ENCODE peak calls at places on chromosomes 2 and 18, in eight cellular contexts. One of them, this sample, is unnamed.

GRCh38 chr18:67386028-67386427 is 130.5 kb downstream of the DSEL start:
- DNase-seq in spleen: no peak
- DNase-seq in tibial artery: no peak
- DNase-seq in psoas muscle: no peak
- DNase-seq in left ventricle myocardium inferior: no peak
- DNase-seq in IMR-90: peak; percentile 48
- DNase-seq in kidney: no peak
- DNase-seq in RWPE2: no peak
- DNase-seq in this sample: no peak

GRCh38 chr18:2894841-2895370 is 48.1 kb downstream of the EMILIN2 start:
- DNase-seq in IMR-90: no peak
- DNase-seq in tibial artery: no peak
- DNase-seq in left ventricle myocardium inferior: no peak
- DNase-seq in psoas muscle: no peak
- DNase-seq in spleen: no peak
- DNase-seq in kidney: no peak
- DNase-seq in RWPE2: no peak
- DNase-seq in this sample: no peak

GRCh38 chr2:191148766-191149165 is 2.0 kb downstream of the STAT4 start:
- DNase-seq in IMR-90: no peak
- DNase-seq in left ventricle myocardium inferior: no peak
- DNase-seq in spleen: no peak
- DNase-seq in kidney: no peak
- DNase-seq in tibial artery: no peak
- DNase-seq in RWPE2: no peak
- DNase-seq in psoas muscle: no peak
- DNase-seq in this sample: no peak

GRCh38 chr2:201644001-201644400 is 698 bp upstream of the TMEM237 start:
- DNase-seq in RWPE2: no peak
- DNase-seq in tibial artery: peak; percentile 77
- DNase-seq in kidney: no peak
- DNase-seq in spleen: no peak
- DNase-seq in psoas muscle: no peak
- DNase-seq in left ventricle myocardium inferior: no peak
- DNase-seq in IMR-90: peak; percentile 26
- DNase-seq in this sample: peak; percentile 83

GRCh38 chr2:21256006-21256405 is 132.2 kb downstream of the TDRD15 start:
- DNase-seq in RWPE2: no peak
- DNase-seq in IMR-90: no peak
- DNase-seq in tibial artery: peak; percentile 67
- DNase-seq in spleen: no peak
- DNase-seq in kidney: no peak
- DNase-seq in psoas muscle: no peak
- DNase-seq in left ventricle myocardium inferior: no peak
- DNase-seq in this sample: no peak

GRCh38 chr2:165889158-165889557 is 64.4 kb downstream of the TTC21B start:
- DNase-seq in left ventricle myocardium inferior: no peak
- DNase-seq in kidney: no peak
- DNase-seq in spleen: no peak
- DNase-seq in tibial artery: no peak
- DNase-seq in psoas muscle: no peak
- DNase-seq in IMR-90: no peak
- DNase-seq in RWPE2: no peak
- DNase-seq in this sample: no peak

GRCh38 chr2:194182888-194183287 is 1474.1 kb upstream of the SLC39A10 start:
- DNase-seq in left ventricle myocardium inferior: no peak
- DNase-seq in spleen: no peak
- DNase-seq in RWPE2: no peak
- DNase-seq in kidney: no peak
- DNase-seq in psoas muscle: no peak
- DNase-seq in IMR-90: no peak
- DNase-seq in tibial artery: no peak
- DNase-seq in this sample: no peak

GRCh38 chr2:241314181-241314932 is 1.1 kb downstream of the HDLBP start:
- DNase-seq in spleen: no peak
- DNase-seq in tibial artery: no peak
- DNase-seq in IMR-90: peak; percentile 57
- DNase-seq in psoas muscle: no peak
- DNase-seq in kidney: no peak
- DNase-seq in left ventricle myocardium inferior: no peak
- DNase-seq in RWPE2: no peak
- DNase-seq in this sample: no peak

GRCh38 chr2:26934335-26934724 is 36.1 kb upstream of the MAPRE3 start:
- DNase-seq in spleen: no peak
- DNase-seq in kidney: no peak
- DNase-seq in tibial artery: no peak
- DNase-seq in left ventricle myocardium inferior: no peak
- DNase-seq in IMR-90: no peak
- DNase-seq in RWPE2: no peak
- DNase-seq in psoas muscle: no peak
- DNase-seq in this sample: no peak

GRCh38 chr2:236865052-236865451 is 220.6 kb upstream of the COPS8 start:
- DNase-seq in kidney: no peak
- DNase-seq in IMR-90: no peak
- DNase-seq in spleen: no peak
- DNase-seq in psoas muscle: no peak
- DNase-seq in left ventricle myocardium inferior: no peak
- DNase-seq in tibial artery: peak; percentile 25
- DNase-seq in RWPE2: peak; percentile 7
- DNase-seq in this sample: peak; percentile 32

GRCh38 chr2:46497726-46498125 is 18.4 kb downstream of the TMEM247 start:
- DNase-seq in IMR-90: no peak
- DNase-seq in psoas muscle: no peak
- DNase-seq in kidney: no peak
- DNase-seq in left ventricle myocardium inferior: no peak
- DNase-seq in tibial artery: no peak
- DNase-seq in spleen: no peak
- DNase-seq in RWPE2: no peak
- DNase-seq in this sample: no peak

GRCh38 chr2:228700638-228701037 is 519.2 kb upstream of the SPHKAP start:
- DNase-seq in left ventricle myocardium inferior: no peak
- DNase-seq in tibial artery: no peak
- DNase-seq in kidney: no peak
- DNase-seq in RWPE2: no peak
- DNase-seq in psoas muscle: no peak
- DNase-seq in spleen: no peak
- DNase-seq in IMR-90: peak; percentile 51
- DNase-seq in this sample: no peak

GRCh38 chr2:57550912-57551311 is 495.7 kb upstream of the VRK2 start:
- DNase-seq in psoas muscle: no peak
- DNase-seq in spleen: no peak
- DNase-seq in RWPE2: no peak
- DNase-seq in IMR-90: no peak
- DNase-seq in kidney: no peak
- DNase-seq in tibial artery: no peak
- DNase-seq in left ventricle myocardium inferior: no peak
- DNase-seq in this sample: no peak

DNA sequence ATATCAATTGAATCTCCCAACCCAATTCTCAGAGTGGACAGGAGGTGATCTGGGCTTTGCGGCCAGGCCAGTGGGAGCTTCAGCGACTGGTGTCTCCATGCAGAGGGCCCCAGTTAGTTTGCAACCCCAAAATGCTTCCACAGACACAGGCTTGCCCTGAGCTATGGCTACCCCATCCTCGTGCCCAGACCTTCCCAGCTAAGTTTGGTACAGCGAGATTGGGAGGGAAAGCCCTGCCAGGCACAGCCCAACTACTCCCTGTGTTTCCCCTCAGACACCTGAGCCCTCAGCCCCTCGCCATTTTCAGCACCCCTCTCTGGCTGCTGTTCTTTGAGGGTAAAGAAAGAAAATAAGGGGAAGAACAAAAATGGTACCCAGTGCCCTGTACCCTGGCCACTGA is 142.9 kb downstream of the TNS1 start:
- DNase-seq in IMR-90: no peak
- DNase-seq in tibial artery: no peak
- DNase-seq in kidney: no peak
- DNase-seq in left ventricle myocardium inferior: no peak
- DNase-seq in spleen: peak; percentile 45
- DNase-seq in psoas muscle: no peak
- DNase-seq in RWPE2: no peak
- DNase-seq in this sample: peak; percentile 66
- H3K4me1 ChIP-seq in IMR-90: peaks cover 13% of the 10 kb centered on the region
- H3K4me1 ChIP-seq in tibial artery: peaks cover 100% of the 10 kb centered on the region
- H3K4me1 ChIP-seq in kidney: peaks cover 52% of the 10 kb centered on the region
- H3K4me1 ChIP-seq in left ventricle myocardium inferior: peaks cover 96% of the 10 kb centered on the region
- H3K4me1 ChIP-seq in spleen: peaks cover 75% of the 10 kb centered on the region
- H3K4me1 ChIP-seq in psoas muscle: peaks cover 55% of the 10 kb centered on the region
- H3K4me1 ChIP-seq in RWPE2: no peaks in the 10 kb centered on the region
- H3K4me1 ChIP-seq in this sample: peaks cover 100% of the 10 kb centered on the region

DNA sequence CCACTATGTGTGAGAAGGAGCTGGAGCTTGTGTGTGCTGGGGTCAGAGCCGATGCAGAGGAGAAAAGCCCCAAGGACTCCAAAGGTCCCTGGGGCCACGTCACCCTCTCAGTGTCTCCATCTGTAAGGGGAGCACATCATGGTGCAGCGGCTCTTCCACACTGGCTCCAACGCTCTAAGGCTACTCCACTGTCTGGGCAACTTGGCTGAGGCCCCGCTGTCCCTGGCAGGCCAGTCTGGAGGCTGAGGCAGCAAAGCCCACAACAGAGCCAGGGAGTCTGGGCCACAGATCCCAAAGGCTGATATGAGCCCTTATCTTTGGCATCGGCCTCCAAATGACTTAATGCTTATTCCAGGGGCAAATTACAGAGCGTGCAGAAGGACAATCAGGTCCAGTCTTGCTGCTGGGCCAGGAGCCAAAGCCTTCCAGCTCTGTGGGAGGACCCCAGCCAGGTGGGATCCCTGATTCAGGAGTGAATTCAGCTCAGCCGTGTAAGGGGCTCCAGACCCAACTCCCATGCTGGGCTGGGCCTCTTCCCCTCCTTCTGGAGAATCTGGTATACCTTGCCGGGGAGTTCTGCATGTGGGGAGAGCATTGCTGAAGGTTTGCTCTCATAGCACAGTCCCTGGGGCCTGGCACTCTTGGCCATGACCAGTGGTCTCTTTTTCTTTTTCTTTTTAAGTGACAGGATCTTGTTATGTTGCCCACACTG is 1.8 kb upstream of the DUSP2 start:
- DNase-seq in kidney: no peak
- DNase-seq in psoas muscle: peak; percentile 49
- DNase-seq in left ventricle myocardium inferior: no peak
- DNase-seq in IMR-90: no peak
- DNase-seq in RWPE2: peak; percentile 47
- DNase-seq in tibial artery: peak; percentile 67
- DNase-seq in spleen: peak; percentile 68
- DNase-seq in this sample: peak; percentile 59
- H3K4me1 ChIP-seq in kidney: peaks cover 9% of the 10 kb centered on the region
- H3K4me1 ChIP-seq in psoas muscle: peaks cover 11% of the 10 kb centered on the region
- H3K4me1 ChIP-seq in left ventricle myocardium inferior: peaks cover 46% of the 10 kb centered on the region
- H3K4me1 ChIP-seq in IMR-90: peaks cover 5% of the 10 kb centered on the region
- H3K4me1 ChIP-seq in RWPE2: no peaks in the 10 kb centered on the region
- H3K4me1 ChIP-seq in tibial artery: peaks cover 31% of the 10 kb centered on the region
- H3K4me1 ChIP-seq in spleen: peaks cover 82% of the 10 kb centered on the region
- H3K4me1 ChIP-seq in this sample: no peaks in the 10 kb centered on the region

DNA sequence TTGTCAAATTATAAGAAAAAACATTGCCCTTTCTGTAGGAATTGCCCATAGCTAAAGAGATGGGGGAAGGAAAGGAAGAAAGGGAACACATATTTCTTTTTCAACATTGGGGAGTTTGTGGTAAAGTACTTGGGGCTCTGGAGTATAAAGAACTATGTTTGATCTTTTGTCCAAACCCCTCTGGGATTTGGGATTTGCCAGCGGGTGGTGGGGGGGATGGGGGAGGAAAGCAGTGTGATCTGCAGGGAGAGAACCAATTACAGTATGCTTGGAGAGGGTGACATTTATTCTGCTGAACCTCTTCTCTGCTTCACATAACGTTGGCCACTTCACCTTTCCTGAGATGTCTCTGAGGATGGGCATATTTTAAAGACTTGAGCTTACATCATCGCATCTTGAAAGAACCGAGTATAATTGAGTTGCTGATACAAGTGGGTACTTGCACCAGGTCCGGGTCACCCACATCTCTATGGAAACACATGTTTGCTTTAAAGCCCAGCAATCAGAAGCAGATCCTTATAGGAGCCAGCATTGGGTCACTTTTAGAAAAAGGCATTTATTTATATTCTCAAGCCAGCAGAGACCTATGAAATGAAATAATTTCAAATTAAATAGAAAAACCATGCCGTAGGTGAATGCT is 73.1 kb downstream of the SPATS2L start:
- DNase-seq in RWPE2: no peak
- DNase-seq in IMR-90: no peak
- DNase-seq in spleen: no peak
- DNase-seq in kidney: no peak
- DNase-seq in tibial artery: no peak
- DNase-seq in psoas muscle: no peak
- DNase-seq in left ventricle myocardium inferior: no peak
- DNase-seq in this sample: no peak
- H3K4me1 ChIP-seq in RWPE2: peaks cover 56% of the 10 kb centered on the region
- H3K4me1 ChIP-seq in IMR-90: peaks cover 46% of the 10 kb centered on the region
- H3K4me1 ChIP-seq in spleen: peaks cover 77% of the 10 kb centered on the region
- H3K4me1 ChIP-seq in kidney: peaks cover 37% of the 10 kb centered on the region
- H3K4me1 ChIP-seq in tibial artery: peaks cover 75% of the 10 kb centered on the region
- H3K4me1 ChIP-seq in psoas muscle: peaks cover 41% of the 10 kb centered on the region
- H3K4me1 ChIP-seq in left ventricle myocardium inferior: peaks cover 78% of the 10 kb centered on the region
- H3K4me1 ChIP-seq in this sample: no peaks in the 10 kb centered on the region

DNA sequence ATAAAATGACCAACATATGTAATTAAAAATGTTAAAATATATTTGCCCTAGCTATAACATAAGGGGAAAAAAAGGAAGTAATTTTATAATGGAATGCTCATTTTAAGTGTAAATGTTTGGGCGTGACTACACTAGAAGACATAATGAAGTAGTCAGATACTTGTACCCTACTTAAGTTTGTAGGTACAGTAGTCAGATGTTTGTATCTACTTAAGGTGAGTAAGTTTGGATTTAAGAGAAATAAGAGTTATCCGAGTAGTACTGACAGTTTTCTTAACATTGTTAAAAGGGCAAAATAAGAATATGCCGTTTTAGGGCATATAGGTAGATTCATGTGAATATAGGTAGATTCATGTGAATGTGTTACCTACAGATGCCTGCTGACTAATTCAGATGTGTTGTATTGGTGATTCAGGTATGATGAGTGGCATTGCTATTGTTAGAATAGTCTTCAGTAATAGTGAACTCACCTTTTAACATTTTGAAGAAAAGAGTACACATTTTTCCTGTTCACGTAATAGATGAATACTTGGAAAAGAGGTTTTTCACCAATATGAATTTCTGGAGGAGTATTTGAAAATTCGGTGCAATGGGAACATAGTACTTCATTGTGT is 14.9 kb downstream of the VAPA start:
- DNase-seq in psoas muscle: no peak
- DNase-seq in kidney: no peak
- DNase-seq in IMR-90: no peak
- DNase-seq in left ventricle myocardium inferior: no peak
- DNase-seq in spleen: no peak
- DNase-seq in tibial artery: no peak
- DNase-seq in RWPE2: no peak
- DNase-seq in this sample: no peak
- H3K4me1 ChIP-seq in psoas muscle: peaks cover 86% of the 10 kb centered on the region
- H3K4me1 ChIP-seq in kidney: peaks cover 16% of the 10 kb centered on the region
- H3K4me1 ChIP-seq in IMR-90: peaks cover 5% of the 10 kb centered on the region
- H3K4me1 ChIP-seq in left ventricle myocardium inferior: peaks cover 100% of the 10 kb centered on the region
- H3K4me1 ChIP-seq in spleen: peaks cover 93% of the 10 kb centered on the region
- H3K4me1 ChIP-seq in tibial artery: peaks cover 100% of the 10 kb centered on the region
- H3K4me1 ChIP-seq in RWPE2: peaks cover 94% of the 10 kb centered on the region
- H3K4me1 ChIP-seq in this sample: peaks cover 90% of the 10 kb centered on the region

This sample was measured in sigmoid colon.